ENCODE peak calls at places on chromosomes 5 and 9, in five cellular contexts. G is heart right ventricle, P is SK-N-SH, E is PC-3, Q is H9. M is an unnamed sample. For H3K4me1, the result is how much of the 10 kb centered on the place peaks cover.

GRCh38 chr5:34582364-34582763 is 73.8 kb upstream of the RAI14 start:
- DNase-seq in P (no peak), G (no peak), Q (no peak), E (no peak), M (no peak)

GRCh38 chr9:90420714-90421513 is 221.7 kb downstream of the DIRAS2 start:
- DNase-seq in P (no peak), E (no peak), Q (no peak), G (no peak), M (no peak)

GRCh38 chr5:174231961-174232487 is 186.5 kb downstream of the NSG2 start:
- DNase-seq in E (no peak), P (no peak), G (no peak), Q (no peak), M (no peak)

GRCh38 chr5:75043736-75044264 is 8.6 kb downstream of the GCNT4 start:
- DNase-seq in G (no peak), E (no peak), Q (no peak), P (no peak), M (no peak)

GRCh38 chr5:137604348-137605095 is 105.4 kb upstream of the SPOCK1 start:
- DNase-seq in E (peak), P (no peak), G (no peak), Q (peak), M (no peak)

GRCh38 chr5:74492230-74492629 is 148.3 kb downstream of the ENC1 start:
- DNase-seq in G (no peak), P (no peak), E (no peak), Q (no peak), M (no peak)

GRCh38 chr5:23996525-23996924 is 489.1 kb downstream of the PRDM9 start:
- DNase-seq in Q (no peak), G (no peak), P (no peak), E (no peak), M (no peak)

GRCh38 chr5:170114271-170114670 is 8.6 kb downstream of the FOXI1 start:
- DNase-seq in P (no peak), G (no peak), Q (no peak), E (no peak), M (no peak)

GRCh38 chr9:1941989-1942388 is 73.2 kb upstream of the SMARCA2 start:
- DNase-seq in G (no peak), P (no peak), E (no peak), Q (no peak), M (no peak)

GRCh38 chr5:134982230-134982629 is 14.5 kb downstream of the CATSPER3 start:
- DNase-seq in E (no peak), Q (no peak), P (no peak), G (no peak), M (no peak)

GRCh38 chr5:179533907-179534306 is 16.4 kb upstream of the RUFY1 start:
- DNase-seq in E (no peak), P (no peak), G (no peak), Q (no peak), M (no peak)

GRCh38 chr9:121510766-121511555 is 11.3 kb upstream of the GGTA1 start:
- DNase-seq in P (peak), G (peak), E (no peak), Q (no peak), M (no peak)

GRCh38 chr5:143649869-143650268 is 162.1 kb upstream of the HMHB1 start:
- DNase-seq in G (no peak), E (no peak), P (no peak), Q (no peak), M (no peak)

GRCh38 chr5:76586531-76586930 is 36.7 kb downstream of the F2RL2 start:
- DNase-seq in P (no peak), G (no peak), Q (no peak), E (no peak), M (no peak)

GRCh38 chr5:76582252-76583162 is 40.7 kb downstream of the F2RL2 start:
- DNase-seq in G (no peak), E (peak), Q (no peak), P (no peak), M (no peak)

GRCh38 chr5:76585783-76586217 is 37.4 kb downstream of the F2RL2 start:
- DNase-seq in G (no peak), P (no peak), E (no peak), Q (no peak), M (no peak)

GRCh38 chr5:76580983-76581382 is 42.2 kb downstream of the F2RL2 start:
- DNase-seq in E (no peak), P (no peak), Q (no peak), G (no peak), M (no peak)

GRCh38 chr5:76583163-76584047 is 39.8 kb downstream of the F2RL2 start:
- DNase-seq in G (no peak), P (no peak), E (peak), Q (no peak), M (no peak)
- TF ChIP-seq CTCF in G (peak), P (peak), E (peak), Q (peak), M (peak)

DNA sequence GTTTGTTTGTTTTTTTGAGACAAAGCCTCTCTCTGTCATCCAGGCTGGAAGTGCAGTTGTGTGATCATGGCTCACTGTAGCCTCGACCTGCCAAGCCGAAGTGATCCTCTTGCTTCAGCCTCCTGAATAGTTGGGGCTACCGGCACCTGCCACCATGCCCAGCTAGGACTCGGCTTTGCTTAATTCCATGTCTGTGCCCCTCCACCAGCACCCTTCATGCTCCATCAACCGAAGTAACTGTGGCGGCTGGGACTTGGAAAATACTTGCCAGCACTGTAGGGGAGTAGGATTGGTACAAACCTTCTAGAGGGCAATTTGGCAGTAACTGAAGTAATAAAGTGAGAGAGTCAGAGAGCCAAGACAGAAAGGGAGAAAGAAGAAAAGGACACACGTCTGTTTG is 19.0 kb downstream of the FAXDC2 start:
- DNase-seq in Q (no peak), P (no peak), G (no peak), E (no peak), M (no peak)
- H3K4me1 ChIP-seq in Q (under half), P (under half), G (under half), E (under half), M (under half)

GRCh38 chr5:110727025-110727314 is 499 bp upstream of the TMEM232 start:
- DNase-seq in P (no peak), Q (no peak), E (peak), G (no peak), M (no peak)
- TF ChIP-seq CTCF in P (peak), Q (peak), E (peak), G (no peak), M (peak)

DNA sequence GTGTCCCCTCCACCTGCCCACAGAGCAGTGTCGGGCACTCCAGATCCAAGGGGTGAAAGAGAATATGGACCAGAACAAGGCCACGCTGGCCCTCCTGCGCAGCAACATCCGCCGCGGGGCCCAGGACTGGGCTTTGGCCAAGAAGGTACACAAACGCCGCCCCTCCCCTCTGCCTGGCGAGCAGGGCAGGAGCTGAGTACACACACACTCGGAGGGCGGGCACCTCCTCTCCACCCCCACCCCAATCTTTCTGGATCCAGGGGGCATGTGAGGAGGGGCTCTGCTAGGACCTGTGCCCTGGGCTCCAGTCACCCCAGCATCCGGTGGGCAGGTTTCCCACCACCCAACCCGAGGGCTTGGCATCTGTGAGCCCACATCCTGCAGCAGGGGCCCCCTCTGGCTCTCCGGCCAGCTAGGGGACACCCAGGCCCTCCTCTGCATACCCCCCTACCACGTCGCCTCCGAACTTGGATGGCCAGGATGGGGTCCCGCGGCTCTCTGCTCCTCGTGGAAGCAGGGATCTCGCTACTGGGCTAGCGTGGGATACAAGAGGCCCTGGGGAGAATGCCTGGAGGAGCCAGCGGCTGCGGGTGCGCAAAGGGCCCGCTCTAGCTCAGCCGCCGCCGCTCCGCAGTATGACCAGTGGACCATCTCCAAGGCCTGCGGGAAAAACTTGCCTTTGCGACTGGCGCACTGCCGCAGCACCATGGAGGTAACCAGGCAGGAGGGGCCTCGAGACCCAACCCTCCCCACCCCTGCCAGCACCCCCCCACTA is 3.1 kb downstream of the CCDC183 start:
- DNase-seq in G (no peak), Q (no peak), E (peak), P (no peak), M (peak)
- H3K4me1 ChIP-seq in G (under half), Q (under half), E (under half), P (under half), M (under half)

GRCh38 chr5:57432876-57433275 is 49.7 kb downstream of the ACTBL2 start:
- DNase-seq in P (no peak), Q (no peak), G (no peak), E (peak), M (no peak)
- TF ChIP-seq CTCF in P (peak), Q (peak), G (peak), E (peak), M (peak)

GRCh38 chr5:147876626-147877025 is 1.9 kb upstream of the SCGB3A2 start:
- DNase-seq in E (peak), G (no peak), Q (no peak), P (no peak), M (no peak)
- H3K4me1 ChIP-seq in E (under half), G (under half), Q (under half), P (under half), M (under half)

GRCh38 chr9:34048730-34049629 is at the start of gene UBAP2:
- DNase-seq in Q (peak), P (peak), E (peak), G (peak), M (peak)
- TF ChIP-seq CTCF in Q (no peak), P (peak), E (no peak), G (peak), M (no peak)